ENCODE peak calls at places on chromosomes 12 and 14, in ten cellular contexts. V, P, W, I, T, B, O, R, M and D are unnamed samples.

GRCh38 chr14:75514673-75515630 is 7.3 kb upstream of the BATF start:
- DNase-seq in I (peak; percentile 52), M (peak; percentile 92), O (no peak), P (peak; percentile 25), V (no peak), B (peak; percentile 17), W (no peak), R (no peak), T (no peak), D (no peak)

GRCh38 chr14:54486685-54487084 is 2.1 kb downstream of the GMFB start:
- DNase-seq in I (no peak), P (no peak), T (no peak), V (no peak), R (no peak), M (no peak), B (no peak), W (no peak), O (no peak), D (no peak)

GRCh38 chr12:26121323-26121740 is 3.5 kb downstream of the BHLHE41 start:
- DNase-seq in T (no peak), V (no peak), O (no peak), R (no peak), B (no peak), M (peak; percentile 81), P (no peak), W (no peak), I (no peak), D (no peak)

GRCh38 chr12:66066071-66066928 is 64.2 kb downstream of the LLPH start:
- DNase-seq in R (no peak), M (peak; percentile 10), P (no peak), I (no peak), O (no peak), W (no peak), T (no peak), V (no peak), B (peak; percentile 20), D (no peak)

GRCh38 chr14:58752782-58753181 is 115.0 kb downstream of the DACT1 start:
- DNase-seq in I (peak; percentile 91), B (peak; percentile 79), M (no peak), V (peak; percentile 95), P (peak; percentile 90), O (no peak), R (peak; percentile 67), W (peak; percentile 69), T (peak; percentile 88), D (peak; percentile 66)

GRCh38 chr12:107330901-107331431 is 237.6 kb upstream of the CRY1 start:
- DNase-seq in P (no peak), V (no peak), O (no peak), W (no peak), M (no peak), T (no peak), B (no peak), I (no peak), R (no peak), D (no peak)

GRCh38 chr12:5301539-5301938 is 130.4 kb upstream of the NTF3 start:
- DNase-seq in V (no peak), P (no peak), T (no peak), W (no peak), O (no peak), I (no peak), R (no peak), M (no peak), B (no peak), D (no peak)

GRCh38 chr12:13390381-13390856 is 193.9 kb downstream of the EMP1 start:
- DNase-seq in M (peak; percentile 92), V (peak; percentile 93), T (peak; percentile 89), I (peak; percentile 95), P (peak; percentile 97), W (peak; percentile 32), O (no peak), B (peak; percentile 9), R (peak; percentile 46), D (peak; percentile 59)

DNA sequence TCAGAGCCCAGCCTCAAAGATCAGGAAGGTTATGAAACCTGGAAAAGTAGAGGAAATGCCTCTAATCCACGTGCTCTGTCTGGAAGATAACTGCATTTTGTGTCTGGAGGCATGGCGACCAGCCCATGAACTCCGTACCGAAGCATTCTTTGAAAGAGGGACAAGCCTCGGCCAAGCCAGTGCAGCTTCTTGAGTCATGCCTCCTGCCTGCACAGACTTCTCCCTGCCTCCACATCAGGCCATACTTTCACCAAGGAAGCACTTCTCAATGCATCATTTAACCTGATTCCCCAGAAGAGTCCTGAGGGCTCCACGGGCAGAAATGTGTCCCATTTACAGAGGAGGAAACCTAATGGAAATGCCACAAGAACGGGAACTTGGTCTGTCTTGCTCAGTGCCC is 3.4 kb downstream of the ACTN1 start:
- DNase-seq in W (no peak), I (no peak), V (peak; percentile 91), P (no peak), O (no peak), T (no peak), M (no peak), B (peak; percentile 46), R (peak; percentile 23), D (peak; percentile 70)
- TF ChIP-seq POLR2A in W (no peak), I (no peak), V (no peak), P (no peak), O (no peak), T (no peak), M (no peak), B (no peak), R (no peak), D (no peak)

GRCh38 chr12:124910561-124911478 is 3.6 kb downstream of the UBC start:
- DNase-seq in M (no peak), W (peak; percentile 41), O (no peak), P (peak; percentile 39), R (no peak), V (no peak), T (no peak), I (no peak), B (no peak), D (no peak)
- TF ChIP-seq POLR2A in M (peak; percentile 45), W (peak; percentile 28), O (peak; percentile 46), P (peak; percentile 31), R (no peak), V (no peak), T (no peak), I (peak; percentile 79), B (no peak), D (no peak)

DNA sequence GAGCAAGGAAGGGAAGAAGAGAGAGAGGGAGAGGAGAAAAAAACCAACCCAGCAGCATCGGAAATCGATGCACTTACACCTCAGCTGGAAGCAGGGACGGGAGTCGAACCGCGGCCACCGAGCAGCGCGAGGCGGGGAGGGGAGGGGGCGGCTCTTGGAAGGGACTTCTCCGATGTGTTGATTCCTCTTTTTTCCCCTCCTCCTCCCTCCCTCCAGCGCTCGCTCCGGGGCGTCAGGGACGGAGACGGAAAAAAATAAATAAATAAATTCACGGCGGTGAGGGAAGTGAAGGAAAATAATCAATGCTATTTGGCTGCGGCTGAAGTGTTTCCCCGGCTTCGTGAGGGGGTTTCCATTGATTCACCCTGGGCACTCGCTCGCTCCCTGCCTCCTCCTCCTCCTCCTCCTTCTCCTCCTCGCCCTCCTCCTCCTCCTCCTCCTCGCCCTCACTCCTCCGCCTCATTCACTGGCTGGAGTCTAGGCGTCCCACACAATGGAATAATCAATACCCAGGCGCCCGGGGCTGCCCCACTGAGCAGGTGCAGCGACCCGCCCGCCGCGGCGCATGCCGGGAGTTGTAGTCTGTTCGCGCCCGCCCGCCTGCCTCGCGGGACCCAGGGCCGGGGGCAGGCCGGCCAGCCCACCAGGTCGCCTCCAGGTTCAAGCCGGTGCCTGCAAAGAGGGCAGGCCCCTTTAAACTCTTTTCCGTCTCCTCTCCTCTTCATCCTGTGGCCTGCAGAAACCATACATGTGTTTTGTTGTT is at the start of gene ZFHX2:
- DNase-seq in W (peak; percentile 45), T (peak; percentile 90), P (peak; percentile 90), V (peak; percentile 91), B (peak; percentile 70), M (no peak), I (peak; percentile 88), R (peak; percentile 58), O (no peak), D (no peak)
- TF ChIP-seq POLR2A in W (no peak), T (no peak), P (no peak), V (no peak), B (no peak), M (no peak), I (no peak), R (no peak), O (no peak), D (no peak)

GRCh38 chr12:52873832-52874572 is 25.2 kb upstream of the KRT78 start:
- DNase-seq in I (peak; percentile 91), B (peak; percentile 79), W (peak; percentile 68), M (peak; percentile 96), T (peak; percentile 94), V (peak; percentile 98), P (peak; percentile 97), R (peak; percentile 95), O (no peak), D (peak; percentile 92)

GRCh38 chr12:52871291-52871961 is 22.6 kb upstream of the KRT78 start:
- DNase-seq in V (no peak), M (no peak), T (no peak), R (no peak), B (no peak), W (peak; percentile 56), O (no peak), I (peak; percentile 68), P (no peak), D (no peak)

GRCh38 chr12:52872644-52873384 is 24.0 kb upstream of the KRT78 start:
- DNase-seq in T (no peak), W (no peak), O (no peak), B (no peak), R (no peak), P (no peak), V (no peak), M (no peak), I (peak; percentile 73), D (no peak)

GRCh38 chr12:52874573-52875435 is 26.0 kb upstream of the KRT78 start:
- DNase-seq in M (no peak), P (no peak), B (no peak), R (no peak), O (no peak), V (no peak), I (no peak), T (no peak), W (no peak), D (no peak)

GRCh38 chr12:52873513-52873831 is 24.7 kb upstream of the KRT78 start:
- DNase-seq in V (no peak), M (no peak), I (no peak), O (no peak), T (no peak), B (no peak), W (no peak), R (no peak), P (peak; percentile 68), D (no peak)
- TF ChIP-seq POLR2A in V (no peak), M (no peak), I (no peak), O (no peak), T (no peak), B (no peak), W (no peak), R (no peak), P (no peak), D (no peak)